ENCODE peak calls at places on chromosomes 11 and 22, in four cellular contexts. S is renal cortical epithelial cell, R is uterus, H is NCI-H2171. I is an unnamed sample.

GRCh38 chr22:22210375-22210774 is 34.2 kb upstream of the VPREB1 start:
- DNase-seq in S (peak; percentile 92), R (no peak), H (no peak), I (no peak)

GRCh38 chr11:70399681-70400112 is 1.4 kb downstream of the CTTN start:
- DNase-seq in S (peak; percentile 93), R (peak; percentile 90), H (no peak), I (peak; percentile 74)

GRCh38 chr22:47019012-47019790 is 256.8 kb downstream of the TBC1D22A start:
- DNase-seq in S (no peak), R (peak; percentile 51), H (no peak), I (no peak)

GRCh38 chr11:122737951-122738693 is 82.6 kb downstream of the UBASH3B start:
- DNase-seq in S (peak; percentile 29), R (no peak), H (no peak), I (no peak)

GRCh38 chr11:33258631-33259184 is 1.5 kb downstream of the HIPK3 start:
- DNase-seq in S (peak; percentile 59), R (no peak), H (peak; percentile 88), I (no peak)

GRCh38 chr11:103659138-103659734 is 377.2 kb upstream of the DDI1 start:
- DNase-seq in S (peak; percentile 22), R (no peak), H (no peak), I (no peak)

GRCh38 chr11:78187366-78188011 is 937 bp downstream of the KCTD21 start:
- DNase-seq in S (no peak), R (no peak), H (no peak), I (no peak)

GRCh38 chr11:2314525-2315394 is 12.9 kb downstream of the TSPAN32 start:
- DNase-seq in S (peak; percentile 28), R (peak; percentile 93), H (peak; percentile 69), I (peak; percentile 67)

GRCh38 chr22:44453441-44454112 is 44.5 kb downstream of the RTL6 start:
- DNase-seq in S (no peak), R (no peak), H (no peak), I (no peak)

GRCh38 chr22:19986011-19986409 is 30.6 kb downstream of the ARVCF start:
- DNase-seq in S (no peak), R (no peak), H (no peak), I (no peak)

GRCh38 chr11:34214961-34215805 is 109.8 kb downstream of the NAT10 start:
- DNase-seq in S (peak; percentile 72), R (no peak), H (no peak), I (no peak)